ENCODE peak calls at places on chromosomes 2 and 18, in six cellular contexts. J is HCT116, Q is HepG2, D is H1, M is K562, W is SK-N-SH. B is an unnamed sample.

GRCh38 chr2:70930371-70931329 is 5.0 kb upstream of the ATP6V1B1 start:
- DNase-seq in J (no peak), Q (no peak), D (no peak), M (no peak), W (no peak), B (no peak)

GRCh38 chr2:201122276-201122675 is 6.3 kb downstream of the CFLAR start:
- DNase-seq in J (no peak), Q (no peak), D (no peak), M (peak; percentile 67), W (no peak), B (no peak)

GRCh38 chr2:63698825-63699548 is 110.2 kb downstream of the MDH1 start:
- DNase-seq in J (peak; percentile 76), Q (peak; percentile 72), D (peak; percentile 51), M (peak; percentile 47), W (peak; percentile 42), B (peak; percentile 17)

GRCh38 chr18:70047931-70048603 is 100.4 kb upstream of the CD226 start:
- DNase-seq in J (no peak), Q (no peak), D (no peak), M (no peak), W (no peak), B (no peak)

GRCh38 chr18:54776282-54776977 is 51.8 kb upstream of the RAB27B start:
- DNase-seq in J (peak; percentile 95), Q (peak; percentile 37), D (no peak), M (peak; percentile 23), W (no peak), B (no peak)

GRCh38 chr18:36770315-36770946 is 58.4 kb downstream of the TPGS2 start:
- DNase-seq in J (no peak), Q (no peak), D (no peak), M (no peak), W (no peak), B (no peak)

GRCh38 chr2:8662239-8662879 is 19.5 kb upstream of the ID2 start:
- DNase-seq in J (peak; percentile 56), Q (peak; percentile 63), D (no peak), M (peak; percentile 31), W (peak; percentile 57), B (no peak)

GRCh38 chr2:64434039-64434657 is 19.8 kb upstream of the LGALSL start:
- DNase-seq in J (no peak), Q (peak; percentile 29), D (no peak), M (no peak), W (no peak), B (no peak)

GRCh38 chr18:36511791-36512352 is 214.4 kb downstream of the FHOD3 start:
- DNase-seq in J (no peak), Q (no peak), D (no peak), M (no peak), W (peak; percentile 27), B (no peak)

GRCh38 chr18:63119647-63120046 is 199.9 kb downstream of the BCL2 start:
- DNase-seq in J (peak; percentile 31), Q (peak; percentile 6), D (peak; percentile 3), M (peak; percentile 4), W (peak; percentile 59), B (peak; percentile 19)

GRCh38 chr2:203858176-203858575 is 9.4 kb upstream of the CTLA4 start:
- DNase-seq in J (peak; percentile 3), Q (no peak), D (no peak), M (no peak), W (no peak), B (no peak)

GRCh38 chr2:164371916-164372315 is 249.4 kb downstream of the GRB14 start:
- DNase-seq in J (no peak), Q (no peak), D (no peak), M (no peak), W (no peak), B (no peak)

GRCh38 chr2:158772306-158773078 is 22.6 kb upstream of the DAPL1 start:
- DNase-seq in J (no peak), Q (no peak), D (no peak), M (no peak), W (no peak), B (no peak)

GRCh38 chr18:3485153-3486149 is 35.5 kb downstream of the TGIF1 start:
- DNase-seq in J (no peak), Q (no peak), D (no peak), M (no peak), W (no peak), B (no peak)

GRCh38 chr2:73187549-73187948 is 14.8 kb upstream of the NOTO start:
- DNase-seq in J (no peak), Q (no peak), D (no peak), M (no peak), W (no peak), B (no peak)

GRCh38 chr18:58128286-58129018 is 84.4 kb downstream of the NEDD4L start:
- DNase-seq in J (no peak), Q (peak; percentile 75), D (no peak), M (no peak), W (no peak), B (no peak)

GRCh38 chr2:69683170-69683971 is 39.8 kb upstream of the AAK1 start:
- DNase-seq in J (no peak), Q (peak; percentile 38), D (no peak), M (peak; percentile 66), W (peak; percentile 69), B (no peak)

GRCh38 chr2:182949572-182950189 is 83.2 kb upstream of the FRZB start:
- DNase-seq in J (no peak), Q (no peak), D (no peak), M (peak; percentile 77), W (no peak), B (no peak)

GRCh38 chr2:101399001-101399794 is 11.9 kb upstream of the CREG2 start:
- DNase-seq in J (no peak), Q (no peak), D (no peak), M (no peak), W (no peak), B (no peak)

GRCh38 chr2:180980943-180981898 is 816 bp downstream of the UBE2E3 start:
- DNase-seq in J (no peak), Q (no peak), D (no peak), M (peak; percentile 42), W (no peak), B (peak; percentile 16)

GRCh38 chr2:15205562-15205961 is 355.6 kb downstream of the NBAS start:
- DNase-seq in J (no peak), Q (no peak), D (no peak), M (peak; percentile 30), W (no peak), B (no peak)

GRCh38 chr2:233178994-233179847 is 72.3 kb upstream of the ATG16L1 start:
- DNase-seq in J (no peak), Q (no peak), D (no peak), M (peak; percentile 43), W (no peak), B (no peak)

GRCh38 chr2:133362061-133362476 is 206.2 kb downstream of the NCKAP5 start:
- DNase-seq in J (no peak), Q (no peak), D (no peak), M (no peak), W (no peak), B (no peak)

GRCh38 chr2:74250189-74250631 is 51.8 kb downstream of the MTHFD2 start:
- DNase-seq in J (peak; percentile 36), Q (peak; percentile 41), D (no peak), M (peak; percentile 74), W (peak; percentile 85), B (peak; percentile 52)

GRCh38 chr18:25503567-25504081 is 151.7 kb upstream of the ZNF521 start:
- DNase-seq in J (peak; percentile 12), Q (peak; percentile 17), D (peak; percentile 9), M (peak; percentile 33), W (peak; percentile 59), B (peak; percentile 23)

GRCh38 chr2:94994063-94994913 is 31.2 kb upstream of the MAL start:
- DNase-seq in J (no peak), Q (no peak), D (no peak), M (no peak), W (no peak), B (no peak)

GRCh38 chr2:43484323-43484930 is 111.4 kb downstream of the THADA start:
- DNase-seq in J (peak; percentile 73), Q (peak; percentile 85), D (peak; percentile 21), M (peak; percentile 81), W (peak; percentile 48), B (peak; percentile 80)

GRCh38 chr2:235232474-235233435 is 261.1 kb upstream of the AGAP1 start:
- DNase-seq in J (no peak), Q (no peak), D (no peak), M (no peak), W (peak; percentile 32), B (no peak)
- TF ChIP-seq JUND in J (no peak), Q (no peak), D (no peak), M (no peak), W (no peak), B (no peak)

DNA sequence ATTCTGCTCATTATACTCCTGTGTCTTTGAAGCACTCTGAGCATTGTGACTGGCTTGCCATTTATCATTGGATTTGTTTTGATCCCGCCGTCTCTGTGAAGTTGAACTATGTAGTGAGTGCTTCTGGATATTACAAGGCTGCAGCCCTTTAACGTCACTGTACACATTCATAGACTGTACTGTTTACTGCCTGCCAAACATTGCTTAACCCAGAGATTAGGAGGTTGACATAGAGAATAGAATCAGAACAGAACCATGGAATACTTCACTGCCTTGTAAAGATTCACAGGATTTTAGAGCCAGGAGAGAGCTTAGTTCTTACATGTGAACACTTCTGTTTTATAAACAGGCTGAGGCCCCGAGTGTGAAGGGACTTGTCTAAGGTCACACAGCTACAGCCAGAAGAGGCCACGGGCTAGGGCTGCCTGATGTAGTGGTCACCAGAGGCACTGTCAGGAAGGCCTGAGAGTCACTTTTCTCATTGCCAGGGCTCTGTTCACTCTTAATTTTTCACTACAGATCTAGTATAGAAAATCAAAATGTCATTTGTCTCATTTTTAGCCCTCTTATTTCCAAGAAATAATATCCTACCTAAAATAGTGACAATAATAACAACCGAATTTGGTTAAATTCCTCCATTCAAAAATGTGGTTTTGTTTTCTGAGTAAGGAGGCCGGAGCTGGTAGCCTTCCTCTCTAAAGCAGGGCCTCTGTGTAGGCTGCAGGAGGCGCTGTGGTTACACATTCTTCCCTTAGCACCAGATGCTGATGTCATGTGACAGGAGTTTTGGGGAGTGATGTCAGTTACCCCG is 87.9 kb downstream of the UGGT1 start:
- DNase-seq in J (peak; percentile 10), Q (peak; percentile 100), D (peak; percentile 17), M (peak; percentile 67), W (peak; percentile 59), B (peak; percentile 9)
- TF ChIP-seq JUND in J (no peak), Q (no peak), D (no peak), M (peak; percentile 64), W (no peak), B (no peak)

GRCh38 chr2:179332903-179333302 is 68.3 kb upstream of the SESTD1 start:
- DNase-seq in J (no peak), Q (peak; percentile 61), D (no peak), M (no peak), W (no peak), B (no peak)
- TF ChIP-seq JUND in J (no peak), Q (no peak), D (no peak), M (no peak), W (no peak), B (no peak)

DNA sequence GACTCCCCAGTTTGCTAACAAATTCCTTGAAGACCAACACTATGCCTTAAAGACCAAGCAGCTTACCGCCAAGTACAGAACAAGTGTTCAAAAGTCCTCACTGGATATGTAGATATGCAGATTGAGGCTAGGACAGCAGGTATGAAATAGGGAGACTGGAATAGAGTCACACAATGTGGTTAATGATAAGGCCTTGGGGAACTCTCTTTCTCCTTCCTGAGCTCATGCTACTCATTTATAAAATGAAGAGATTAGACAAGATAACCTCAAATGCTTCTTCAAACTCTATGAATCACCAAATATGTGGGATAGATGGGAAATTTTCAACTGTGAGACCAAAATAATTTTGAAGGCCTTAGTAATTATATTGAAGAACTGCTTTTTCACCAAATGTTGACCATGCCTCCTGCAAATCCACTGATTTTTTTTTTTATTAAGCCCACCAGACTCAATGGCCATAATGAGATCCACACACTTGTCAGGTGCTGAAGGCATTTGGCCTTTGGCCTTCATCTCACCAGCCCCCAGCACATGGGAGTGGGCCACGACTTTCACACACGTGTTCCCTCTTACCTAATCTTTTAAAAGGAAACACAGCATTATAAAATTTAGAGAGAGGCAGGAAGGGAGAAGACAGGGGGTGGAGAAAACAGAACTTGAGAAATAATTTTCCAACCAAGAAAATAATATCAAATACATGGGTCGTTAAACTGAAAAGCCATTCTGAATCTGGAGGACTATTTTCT is 181.5 kb downstream of the EN1 start:
- DNase-seq in J (no peak), Q (no peak), D (no peak), M (peak; percentile 51), W (no peak), B (no peak)
- TF ChIP-seq JUND in J (no peak), Q (no peak), D (no peak), M (peak; percentile 63), W (peak; percentile 35), B (no peak)